ENCODE peak calls at places on chromosome 7, in five cellular contexts. T is cardiac fibroblast; K is effector CD4-positive, alpha-beta T cell; Q is brain microvascular endothelial cell; W is CD4-positive, CD25-positive, alpha-beta regulatory T cell. D is an unnamed sample.

GRCh38 chr7:76009672-76010600 is 15.5 kb upstream of the TMEM120A start:
- DNase-seq in Q (no peak), T (no peak), W (no peak), K (no peak), D (no peak)

GRCh38 chr7:31893365-31893764 is 176.8 kb downstream of the PDE1C start:
- DNase-seq in T (no peak), Q (no peak), K (no peak), W (no peak), D (no peak)

GRCh38 chr7:156021476-156021875 is 209.2 kb upstream of the SHH start:
- DNase-seq in K (no peak), T (no peak), W (no peak), Q (no peak), D (no peak)

GRCh38 chr7:93890041-93890463 is 501 bp downstream of the TFPI2 start:
- DNase-seq in T (peak), W (no peak), K (no peak), Q (peak), D (no peak)

GRCh38 chr7:87702326-87702725 is 74.1 kb downstream of the RUNDC3B start:
- DNase-seq in K (no peak), Q (peak), W (no peak), T (peak), D (no peak)

GRCh38 chr7:2158331-2159175 is 74.2 kb downstream of the MAD1L1 start:
- DNase-seq in K (no peak), T (no peak), Q (no peak), W (no peak), D (no peak)

GRCh38 chr7:37062019-37062418 is 337.7 kb upstream of the AOAH start:
- DNase-seq in K (no peak), T (no peak), W (no peak), Q (no peak), D (no peak)

GRCh38 chr7:137978464-137979237 is 23.2 kb downstream of the CREB3L2 start:
- DNase-seq in Q (peak), K (no peak), W (no peak), T (peak), D (no peak)

GRCh38 chr7:80439894-80440811 is 71.7 kb downstream of the GNAT3 start:
- DNase-seq in T (peak), Q (peak), K (no peak), W (no peak), D (no peak)

GRCh38 chr7:122364761-122365280 is 60.3 kb upstream of the FEZF1 start:
- DNase-seq in W (no peak), K (no peak), Q (no peak), T (peak), D (no peak)

GRCh38 chr7:99079104-99079503 is 64.8 kb downstream of the SMURF1 start:
- DNase-seq in K (no peak), Q (no peak), T (no peak), W (no peak), D (no peak)

GRCh38 chr7:86964973-86965726 is 94.3 kb downstream of the ELAPOR2 start:
- DNase-seq in T (no peak), K (no peak), W (no peak), Q (no peak), D (no peak)